ENCODE peak calls at places on chromosomes 7 and 10, in seven cellular contexts. One of them, this sample, is unnamed.

GRCh38 chr10:10794776-10795175 is 222.9 kb upstream of the CELF2 start:
- DNase-seq in non-pigmented ciliary epithelial cell: peak
- DNase-seq in DMS 273 treated with DMSO at 0.1 percent for 48 hours: no peak
- DNase-seq in activated B cell treated with CpG ODN at 0.5 μM for 24 hours: no peak
- DNase-seq in fibroblast of lung: peak
- DNase-seq in fibroblast of mammary gland: peak
- DNase-seq in CD8-positive, alpha-beta memory T cell: no peak
- DNase-seq in this sample: no peak

GRCh38 chr10:1413256-1413655 is 324.1 kb downstream of the ADARB2 start:
- DNase-seq in non-pigmented ciliary epithelial cell: no peak
- DNase-seq in DMS 273 treated with DMSO at 0.1 percent for 48 hours: no peak
- DNase-seq in activated B cell treated with CpG ODN at 0.5 μM for 24 hours: no peak
- DNase-seq in fibroblast of lung: no peak
- DNase-seq in fibroblast of mammary gland: no peak
- DNase-seq in CD8-positive, alpha-beta memory T cell: no peak
- DNase-seq in this sample: no peak

GRCh38 chr10:26879744-26880143 is 19.0 kb upstream of the ABI1 start:
- DNase-seq in non-pigmented ciliary epithelial cell: no peak
- DNase-seq in DMS 273 treated with DMSO at 0.1 percent for 48 hours: no peak
- DNase-seq in activated B cell treated with CpG ODN at 0.5 μM for 24 hours: no peak
- DNase-seq in fibroblast of lung: no peak
- DNase-seq in fibroblast of mammary gland: no peak
- DNase-seq in CD8-positive, alpha-beta memory T cell: no peak
- DNase-seq in this sample: peak

GRCh38 chr7:5177060-5177459 is 13.0 kb upstream of the WIPI2 start:
- DNase-seq in non-pigmented ciliary epithelial cell: peak
- DNase-seq in DMS 273 treated with DMSO at 0.1 percent for 48 hours: peak
- DNase-seq in activated B cell treated with CpG ODN at 0.5 μM for 24 hours: no peak
- DNase-seq in fibroblast of lung: peak
- DNase-seq in fibroblast of mammary gland: peak
- DNase-seq in CD8-positive, alpha-beta memory T cell: no peak
- DNase-seq in this sample: no peak

GRCh38 chr7:16271990-16272665 is 149.2 kb downstream of the CRPPA start:
- DNase-seq in non-pigmented ciliary epithelial cell: peak
- DNase-seq in DMS 273 treated with DMSO at 0.1 percent for 48 hours: no peak
- DNase-seq in activated B cell treated with CpG ODN at 0.5 μM for 24 hours: no peak
- DNase-seq in fibroblast of lung: peak
- DNase-seq in fibroblast of mammary gland: peak
- DNase-seq in CD8-positive, alpha-beta memory T cell: no peak
- DNase-seq in this sample: peak

GRCh38 chr7:151247611-151248176 is 800 bp downstream of the SMARCD3 start:
- DNase-seq in non-pigmented ciliary epithelial cell: no peak
- DNase-seq in DMS 273 treated with DMSO at 0.1 percent for 48 hours: no peak
- DNase-seq in activated B cell treated with CpG ODN at 0.5 μM for 24 hours: no peak
- DNase-seq in fibroblast of lung: peak
- DNase-seq in fibroblast of mammary gland: no peak
- DNase-seq in CD8-positive, alpha-beta memory T cell: no peak
- DNase-seq in this sample: no peak

GRCh38 chr10:123795846-123796590 is 95.6 kb downstream of the CPXM2 start:
- DNase-seq in non-pigmented ciliary epithelial cell: no peak
- DNase-seq in DMS 273 treated with DMSO at 0.1 percent for 48 hours: no peak
- DNase-seq in activated B cell treated with CpG ODN at 0.5 μM for 24 hours: no peak
- DNase-seq in fibroblast of lung: no peak
- DNase-seq in fibroblast of mammary gland: no peak
- DNase-seq in CD8-positive, alpha-beta memory T cell: no peak
- DNase-seq in this sample: no peak

GRCh38 chr7:150997075-150997511 is 6.3 kb downstream of the NOS3 start:
- DNase-seq in non-pigmented ciliary epithelial cell: no peak
- DNase-seq in DMS 273 treated with DMSO at 0.1 percent for 48 hours: no peak
- DNase-seq in activated B cell treated with CpG ODN at 0.5 μM for 24 hours: no peak
- DNase-seq in fibroblast of lung: no peak
- DNase-seq in fibroblast of mammary gland: no peak
- DNase-seq in CD8-positive, alpha-beta memory T cell: no peak
- DNase-seq in this sample: no peak

GRCh38 chr7:151057038-151057736 is 510 bp downstream of the CDK5 start:
- DNase-seq in non-pigmented ciliary epithelial cell: no peak
- DNase-seq in DMS 273 treated with DMSO at 0.1 percent for 48 hours: no peak
- DNase-seq in activated B cell treated with CpG ODN at 0.5 μM for 24 hours: no peak
- DNase-seq in fibroblast of lung: no peak
- DNase-seq in fibroblast of mammary gland: no peak
- DNase-seq in CD8-positive, alpha-beta memory T cell: no peak
- DNase-seq in this sample: no peak

GRCh38 chr10:120022357-120022756 is 129.8 kb downstream of the SEC23IP start:
- DNase-seq in non-pigmented ciliary epithelial cell: no peak
- DNase-seq in DMS 273 treated with DMSO at 0.1 percent for 48 hours: no peak
- DNase-seq in activated B cell treated with CpG ODN at 0.5 μM for 24 hours: no peak
- DNase-seq in fibroblast of lung: no peak
- DNase-seq in fibroblast of mammary gland: no peak
- DNase-seq in CD8-positive, alpha-beta memory T cell: no peak
- DNase-seq in this sample: no peak

GRCh38 chr7:115924398-115924797 is 106.2 kb downstream of the TFEC start:
- DNase-seq in non-pigmented ciliary epithelial cell: no peak
- DNase-seq in DMS 273 treated with DMSO at 0.1 percent for 48 hours: no peak
- DNase-seq in activated B cell treated with CpG ODN at 0.5 μM for 24 hours: no peak
- DNase-seq in fibroblast of lung: peak
- DNase-seq in fibroblast of mammary gland: no peak
- DNase-seq in CD8-positive, alpha-beta memory T cell: no peak
- DNase-seq in this sample: no peak

GRCh38 chr7:23216021-23216420 is 30.6 kb upstream of the GPNMB start:
- DNase-seq in non-pigmented ciliary epithelial cell: no peak
- DNase-seq in DMS 273 treated with DMSO at 0.1 percent for 48 hours: no peak
- DNase-seq in activated B cell treated with CpG ODN at 0.5 μM for 24 hours: no peak
- DNase-seq in fibroblast of lung: no peak
- DNase-seq in fibroblast of mammary gland: no peak
- DNase-seq in CD8-positive, alpha-beta memory T cell: no peak
- DNase-seq in this sample: no peak

GRCh38 chr10:51800121-51800520 is 100.7 kb upstream of the CSTF2T start:
- DNase-seq in non-pigmented ciliary epithelial cell: no peak
- DNase-seq in DMS 273 treated with DMSO at 0.1 percent for 48 hours: no peak
- DNase-seq in activated B cell treated with CpG ODN at 0.5 μM for 24 hours: no peak
- DNase-seq in fibroblast of lung: no peak
- DNase-seq in fibroblast of mammary gland: no peak
- DNase-seq in CD8-positive, alpha-beta memory T cell: no peak
- DNase-seq in this sample: no peak

GRCh38 chr7:111735661-111736323 is 173.5 kb upstream of the IMMP2L start:
- DNase-seq in non-pigmented ciliary epithelial cell: no peak
- DNase-seq in DMS 273 treated with DMSO at 0.1 percent for 48 hours: peak
- DNase-seq in activated B cell treated with CpG ODN at 0.5 μM for 24 hours: no peak
- DNase-seq in fibroblast of lung: peak
- DNase-seq in fibroblast of mammary gland: peak
- DNase-seq in CD8-positive, alpha-beta memory T cell: peak
- DNase-seq in this sample: peak

GRCh38 chr7:145698526-145699262 is 417.9 kb upstream of the CNTNAP2 start:
- DNase-seq in non-pigmented ciliary epithelial cell: no peak
- DNase-seq in DMS 273 treated with DMSO at 0.1 percent for 48 hours: no peak
- DNase-seq in activated B cell treated with CpG ODN at 0.5 μM for 24 hours: no peak
- DNase-seq in fibroblast of lung: peak
- DNase-seq in fibroblast of mammary gland: peak
- DNase-seq in CD8-positive, alpha-beta memory T cell: no peak
- DNase-seq in this sample: no peak

GRCh38 chr7:54858008-54858692 is 99.1 kb upstream of the SEC61G start:
- DNase-seq in non-pigmented ciliary epithelial cell: no peak
- DNase-seq in DMS 273 treated with DMSO at 0.1 percent for 48 hours: no peak
- DNase-seq in activated B cell treated with CpG ODN at 0.5 μM for 24 hours: no peak
- DNase-seq in fibroblast of lung: no peak
- DNase-seq in fibroblast of mammary gland: no peak
- DNase-seq in CD8-positive, alpha-beta memory T cell: no peak
- DNase-seq in this sample: no peak

This sample was measured in iPS-NIHi11.